ENCODE peak calls at places on chromosome 13, in eight cellular contexts. N is AG08396; G is astrocyte; Q is EL; F is NCI-H345; B is NCI-H1105 treated with DMSO at 0.1 percent for 48 hours; U is activated CD4-positive, alpha-beta T cell treated with anti-CD3 and anti-CD28 coated beads, Interleukin-2, amount 50 U/mL, for 24 hours; K is activated CD8-positive, alpha-beta memory T cell treated with anti-CD3 and anti-CD28 coated beads for 48 hours. O is an unnamed sample.
A peak's percentile ranks its signal among the peaks of the same experiment; 100 is the strongest.

GRCh38 chr13:73715114-73715909 is 418.9 kb downstream of the KLF12 start:
- DNase-seq in U (peak; percentile 57), F (no peak), N (no peak), G (no peak), Q (no peak), B (no peak), K (no peak), O (no peak)

GRCh38 chr13:24192036-24192810 is 31.7 kb downstream of the SPATA13 start:
- DNase-seq in B (no peak), Q (no peak), G (no peak), N (no peak), U (no peak), K (no peak), F (no peak), O (no peak)

GRCh38 chr13:48908381-48909087 is 67.2 kb upstream of the FNDC3A start:
- DNase-seq in K (no peak), B (no peak), Q (peak; percentile 17), G (peak; percentile 54), N (no peak), U (no peak), F (no peak), O (no peak)

GRCh38 chr13:46531953-46532352 is 21.0 kb upstream of the LRCH1 start:
- DNase-seq in G (no peak), U (no peak), K (no peak), B (no peak), N (no peak), F (no peak), Q (no peak), O (no peak)

GRCh38 chr13:110944121-110944967 is 29.5 kb upstream of the ANKRD10 start:
- DNase-seq in B (peak; percentile 59), Q (peak; percentile 51), G (peak; percentile 37), U (peak; percentile 33), N (peak; percentile 66), F (no peak), K (no peak), O (peak; percentile 82)

GRCh38 chr13:59774511-59774911 is 389.2 kb downstream of the DIAPH3 start:
- DNase-seq in G (peak; percentile 77), B (no peak), F (no peak), K (no peak), U (no peak), N (peak; percentile 62), Q (peak; percentile 84), O (no peak)

GRCh38 chr13:98619556-98619955 is 42.6 kb upstream of the STK24 start:
- DNase-seq in U (no peak), Q (no peak), N (no peak), G (no peak), F (peak; percentile 24), B (no peak), K (no peak), O (no peak)

GRCh38 chr13:49354719-49355118 is 89.1 kb downstream of the CAB39L start:
- DNase-seq in N (no peak), U (no peak), B (no peak), F (no peak), K (no peak), G (no peak), Q (no peak), O (no peak)

GRCh38 chr13:99217461-99218101 is 16.9 kb downstream of the UBAC2 start:
- DNase-seq in K (no peak), F (no peak), G (no peak), B (no peak), N (no peak), Q (no peak), U (no peak), O (no peak)

GRCh38 chr13:25971499-25972145 is 80.2 kb downstream of the SHISA2 start:
- DNase-seq in U (no peak), F (no peak), N (no peak), B (no peak), Q (no peak), G (no peak), K (no peak), O (no peak)

GRCh38 chr13:41065098-41065497 is 3.8 kb downstream of the WBP4 start:
- DNase-seq in G (peak; percentile 72), F (no peak), N (peak; percentile 38), B (no peak), U (no peak), Q (peak; percentile 72), K (no peak), O (no peak)

O was measured in H54.